ENCODE peak calls at places on chromosomes 7 and 10, in five cellular contexts. D is adrenal gland; E is midbrain; A is dermis microvascular lymphatic vessel endothelial cell; Y is activated CD4-positive, alpha-beta T cell treated with anti-CD3 and anti-CD28 coated beads, Interleukin-2, amount 10 ng/mL, durations not matched to agents 7 days and 5 days. H is an unnamed sample.

GRCh38 chr10:28586176-28586575 is 53.3 kb downstream of the WAC start:
- DNase-seq in D (no peak), E (no peak), A (no peak), Y (no peak), H (no peak)

GRCh38 chr7:4641091-4641666 is 40.9 kb upstream of the FOXK1 start:
- DNase-seq in D (no peak), E (no peak), A (no peak), Y (peak; percentile 11), H (no peak)

GRCh38 chr7:82325416-82325815 is 118.2 kb downstream of the CACNA2D1 start:
- DNase-seq in D (no peak), E (no peak), A (no peak), Y (no peak), H (no peak)

GRCh38 chr7:113175525-113176097 is 57.3 kb upstream of the SMIM30 start:
- DNase-seq in D (no peak), E (no peak), A (no peak), Y (no peak), H (no peak)

GRCh38 chr7:142405122-142405765 is 147.4 kb upstream of the PRSS58 start:
- DNase-seq in D (no peak), E (no peak), A (no peak), Y (no peak), H (no peak)

GRCh38 chr7:107708956-107709355 is 35.0 kb upstream of the CBLL1 start:
- DNase-seq in D (no peak), E (no peak), A (no peak), Y (no peak), H (no peak)

GRCh38 chr10:43039629-43040481 is 37.0 kb upstream of the RET start:
- DNase-seq in D (no peak), E (no peak), A (no peak), Y (no peak), H (no peak)

GRCh38 chr10:34994565-34995142 is 95.5 kb downstream of the CUL2 start:
- DNase-seq in D (peak; percentile 59), E (peak; percentile 43), A (peak; percentile 97), Y (peak; percentile 66), H (peak; percentile 94)

GRCh38 chr7:10924370-10924769 is 49.3 kb upstream of the PHF14 start:
- DNase-seq in D (no peak), E (no peak), A (no peak), Y (no peak), H (no peak)

GRCh38 chr10:22978287-22978686 is 50.4 kb downstream of the ARMC3 start:
- DNase-seq in D (no peak), E (no peak), A (no peak), Y (no peak), H (no peak)

GRCh38 chr10:48742891-48743845 is 58.5 kb downstream of the WDFY4 start:
- DNase-seq in D (no peak), E (no peak), A (no peak), Y (no peak), H (no peak)

GRCh38 chr10:47349941-47350371 is 1.8 kb downstream of the RBP3 start:
- DNase-seq in D (no peak), E (no peak), A (no peak), Y (no peak), H (no peak)

GRCh38 chr10:4981722-4982471 is 18.7 kb downstream of the AKR1C1 start:
- DNase-seq in D (peak; percentile 41), E (no peak), A (peak; percentile 45), Y (no peak), H (peak; percentile 9)

GRCh38 chr10:117539271-117539876 is 3.2 kb upstream of the EMX2 start:
- DNase-seq in D (no peak), E (no peak), A (no peak), Y (no peak), H (no peak)

GRCh38 chr7:151232272-151233110 is at the start of gene CHPF2:
- DNase-seq in D (peak; percentile 93), E (peak; percentile 91), A (peak; percentile 72), Y (peak; percentile 93), H (peak; percentile 90)

GRCh38 chr10:117391436-117392205 is 16.4 kb upstream of the PDZD8 start:
- DNase-seq in D (no peak), E (no peak), A (peak; percentile 24), Y (no peak), H (no peak)

GRCh38 chr7:100503350-100503735 is 19.6 kb downstream of the NYAP1 start:
- DNase-seq in D (no peak), E (no peak), A (peak; percentile 43), Y (no peak), H (peak; percentile 46)

GRCh38 chr7:44849277-44850210 is 1.7 kb upstream of the H2AZ2 start:
- DNase-seq in D (no peak), E (no peak), A (no peak), Y (no peak), H (no peak)

GRCh38 chr10:58266826-58267712 is 625 bp downstream of the IPMK start:
- DNase-seq in D (peak; percentile 54), E (peak; percentile 41), A (no peak), Y (peak; percentile 52), H (peak; percentile 37)

GRCh38 chr10:126110434-126110833 is 214.1 kb downstream of the FANK1 start:
- DNase-seq in D (no peak), E (no peak), A (no peak), Y (no peak), H (no peak)

GRCh38 chr7:2470204-2471021 is 5.8 kb downstream of the GRIFIN start:
- DNase-seq in D (no peak), E (no peak), A (no peak), Y (no peak), H (no peak)

GRCh38 chr7:92343719-92344118 is 97.9 kb downstream of the ANKIB1 start:
- DNase-seq in D (no peak), E (no peak), A (no peak), Y (no peak), H (no peak)

GRCh38 chr7:68969571-68969970 is 628.7 kb upstream of the AUTS2 start:
- DNase-seq in D (no peak), E (no peak), A (no peak), Y (no peak), H (no peak)

GRCh38 chr10:15155978-15156377 is 12.5 kb downstream of the NMT2 start:
- DNase-seq in D (no peak), E (no peak), A (no peak), Y (no peak), H (no peak)

GRCh38 chr7:77727527-77727926 is 31.3 kb downstream of the RSBN1L start:
- DNase-seq in D (no peak), E (no peak), A (no peak), Y (no peak), H (no peak)

H was measured in RWPE1.